ENCODE peak calls at places on chromosome 18, in five cellular contexts. J is K562, R is IMR-90, A is HepG2, W is GM12878. H is an unnamed sample.

GRCh38 chr18:73407506-73407905 is 539.7 kb upstream of the NETO1 start:
- DNase-seq in J (no peak), A (no peak), W (no peak), R (peak; percentile 45), H (no peak)

GRCh38 chr18:48724455-48724854 is 185.6 kb downstream of the CTIF start:
- DNase-seq in J (no peak), R (no peak), W (no peak), A (no peak), H (no peak)

GRCh38 chr18:23069481-23069880 is 65.8 kb upstream of the CABLES1 start:
- DNase-seq in J (no peak), W (no peak), A (no peak), R (no peak), H (no peak)

GRCh38 chr18:75824661-75825060 is 397.2 kb upstream of the SMIM21 start:
- DNase-seq in R (no peak), J (no peak), W (no peak), A (no peak), H (no peak)

GRCh38 chr18:23127145-23127544 is 8.1 kb upstream of the CABLES1 start:
- DNase-seq in W (no peak), J (no peak), A (no peak), R (no peak), H (no peak)

GRCh38 chr18:34933880-34934689 is 107.1 kb upstream of the MAPRE2 start:
- DNase-seq in W (no peak), J (no peak), R (peak; percentile 31), A (no peak), H (no peak)

GRCh38 chr18:64203295-64203694 is 54.4 kb upstream of the LINC00305 start:
- DNase-seq in R (no peak), W (no peak), J (no peak), A (no peak), H (no peak)

GRCh38 chr18:63731215-63731614 is 28.5 kb downstream of the SERPINB11 start:
- DNase-seq in R (no peak), A (no peak), W (no peak), J (no peak), H (no peak)

GRCh38 chr18:56568986-56569385 is 69.4 kb downstream of the TXNL1 start:
- DNase-seq in R (no peak), J (no peak), W (no peak), A (no peak), H (no peak)

GRCh38 chr18:56569391-56569790 is 69.0 kb downstream of the TXNL1 start:
- DNase-seq in W (no peak), A (no peak), R (no peak), J (no peak), H (no peak)

GRCh38 chr18:56574827-56575226 is 63.6 kb downstream of the TXNL1 start:
- DNase-seq in A (no peak), W (no peak), R (peak; percentile 35), J (peak; percentile 16), H (no peak)

GRCh38 chr18:56575819-56576663 is 62.4 kb downstream of the TXNL1 start:
- DNase-seq in A (peak; percentile 36), R (peak; percentile 71), J (peak; percentile 53), W (no peak), H (peak; percentile 67)

GRCh38 chr18:56570971-56571370 is 67.4 kb downstream of the TXNL1 start:
- DNase-seq in W (no peak), A (peak; percentile 24), J (no peak), R (no peak), H (no peak)
- H2AFZ ChIP-seq in W (no peak overlapping the region), A (no peak overlapping the region), J (no peak overlapping the region), R (no peak overlapping the region), H (no peak overlapping the region)

DNA sequence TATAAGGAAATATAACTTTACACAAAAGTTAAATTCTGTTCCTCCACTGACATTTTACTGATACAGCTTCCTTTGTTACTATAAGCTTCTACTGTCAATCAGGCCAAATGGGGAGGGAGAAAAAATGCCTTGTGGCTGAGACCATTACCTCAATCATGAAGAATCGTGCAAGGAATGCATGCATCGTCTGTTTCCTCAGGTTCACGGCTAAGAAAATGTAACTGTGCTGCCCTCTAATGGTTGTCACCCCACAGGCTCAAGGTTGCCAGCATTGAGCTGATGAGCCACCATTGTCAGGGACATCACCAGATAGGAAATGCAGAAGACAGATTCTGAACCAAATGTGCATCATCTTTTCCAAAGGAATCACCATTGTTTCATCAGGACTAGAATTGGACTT is 426.9 kb downstream of the CDH2 start:
- DNase-seq in A (peak; percentile 16), R (peak; percentile 28), W (no peak), J (no peak), H (peak; percentile 34)
- TF ChIP-seq RAD21 in A (peak; percentile 31), R (peak; percentile 40), W (peak; percentile 38), J (no peak), H (peak; percentile 67)

GRCh38 chr18:61606068-61606660 is 272.9 kb downstream of the CDH20 start:
- DNase-seq in R (peak; percentile 39), A (no peak), W (no peak), J (no peak), H (no peak)

GRCh38 chr18:61609131-61609530 is 275.9 kb downstream of the CDH20 start:
- DNase-seq in R (peak; percentile 29), W (no peak), J (no peak), A (no peak), H (no peak)

GRCh38 chr18:61605376-61606067 is 272.3 kb downstream of the CDH20 start:
- DNase-seq in A (no peak), W (no peak), R (no peak), J (no peak), H (no peak)

GRCh38 chr18:61608306-61608705 is 275.1 kb downstream of the CDH20 start:
- DNase-seq in R (peak; percentile 68), J (no peak), A (no peak), W (no peak), H (no peak)

DNA sequence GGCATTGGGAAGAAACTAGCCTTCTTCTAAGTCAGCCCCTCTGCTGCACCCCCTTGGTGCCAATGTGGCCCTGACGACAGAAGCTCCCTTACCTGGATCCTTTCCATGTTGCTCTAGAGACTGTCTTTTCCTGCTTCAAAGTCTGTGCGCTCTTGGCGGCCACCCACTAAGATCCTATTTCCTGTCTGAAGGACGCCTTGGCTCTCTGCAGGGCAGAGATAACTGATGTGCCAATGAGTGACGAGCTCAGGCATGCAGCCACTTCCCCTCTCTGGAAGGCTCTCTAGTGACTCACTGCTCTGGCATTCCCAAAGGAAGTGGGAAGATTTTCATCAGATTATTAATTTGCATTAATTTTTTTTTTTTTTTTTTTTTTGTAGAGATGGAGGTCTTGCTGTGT is 273.5 kb downstream of the CDH20 start:
- DNase-seq in W (no peak), J (peak; percentile 24), A (no peak), R (peak; percentile 93), H (no peak)
- TF ChIP-seq SMC3 in W (no peak), J (no peak), A (no peak), R (no peak), H (no peak)

GRCh38 chr18:71471963-71472725 is 1072.0 kb downstream of the CBLN2 start:
- DNase-seq in R (no peak), A (peak; percentile 23), J (no peak), W (no peak), H (no peak)
- H2AFZ ChIP-seq in R (no peak overlapping the region), A (peak overlapping the region; percentile 90), J (no peak overlapping the region), W (no peak overlapping the region), H (no peak overlapping the region)

GRCh38 chr18:36187138-36187825 is at the start of gene MOCOS:
- DNase-seq in R (peak; percentile 42), A (peak; percentile 68), W (no peak), J (peak; percentile 91), H (peak; percentile 92)
- TF ChIP-seq RAD21 in R (no peak), A (peak; percentile 69), W (no peak), J (no peak), H (no peak)

GRCh38 chr18:79899609-79900435 is 51.6 kb downstream of the SLC66A2 start:
- DNase-seq in J (no peak), W (no peak), R (no peak), A (no peak), H (no peak)
- TF ChIP-seq SMC3 in J (no peak), W (no peak), R (no peak), A (no peak), H (no peak)

GRCh38 chr18:59835656-59836379 is 64.0 kb upstream of the PMAIP1 start:
- DNase-seq in R (peak; percentile 17), W (no peak), A (no peak), J (no peak), H (no peak)
- H2AFZ ChIP-seq in R (peak overlapping the region; percentile 75), W (peak overlapping the region; percentile 54), A (no peak overlapping the region), J (no peak overlapping the region), H (peak overlapping the region; percentile 0)

GRCh38 chr18:79763407-79763806 is 34.3 kb upstream of the KCNG2 start:
- DNase-seq in A (no peak), R (no peak), W (no peak), J (no peak), H (no peak)
- TF ChIP-seq RAD21 in A (no peak), R (no peak), W (no peak), J (no peak), H (no peak)

GRCh38 chr18:32326450-32327309 is 136.8 kb downstream of the MEP1B start:
- DNase-seq in J (no peak), R (peak; percentile 55), W (no peak), A (no peak), H (no peak)

GRCh38 chr18:32328974-32329373 is 139.1 kb downstream of the MEP1B start:
- DNase-seq in A (no peak), W (no peak), R (no peak), J (no peak), H (no peak)

GRCh38 chr18:32332708-32333107 is 138.0 kb downstream of the GAREM1 start:
- DNase-seq in R (no peak), J (no peak), A (no peak), W (no peak), H (no peak)

GRCh38 chr18:32324173-32324572 is 134.3 kb downstream of the MEP1B start:
- DNase-seq in A (no peak), W (no peak), J (no peak), R (peak; percentile 23), H (no peak)

DNA sequence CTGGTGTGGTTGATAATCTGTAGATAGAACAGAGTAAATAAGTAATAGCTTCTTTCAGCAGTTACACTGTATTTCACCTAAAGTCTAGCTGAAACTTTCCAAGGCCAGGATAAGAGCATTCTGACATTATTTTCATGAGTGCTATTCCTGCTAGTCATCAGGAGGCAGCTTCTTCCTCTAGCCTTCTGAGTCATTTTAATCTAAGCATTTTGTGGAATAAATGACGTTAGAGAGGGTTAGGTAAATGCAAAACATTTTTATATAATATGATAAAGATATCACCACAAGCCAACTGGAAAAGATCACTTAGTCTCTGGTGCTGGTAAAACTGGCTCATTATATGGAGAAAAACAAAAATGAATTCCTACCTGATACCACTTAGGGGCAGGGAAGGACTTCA is 138.5 kb downstream of the MEP1B start:
- DNase-seq in A (no peak), J (no peak), W (no peak), R (peak; percentile 87), H (no peak)
- TF ChIP-seq SMC3 in A (no peak), J (no peak), W (no peak), R (no peak), H (peak; percentile 4)

H was measured in SK-N-SH.